ENCODE peak calls at places on chromosome X, in four cellular contexts. U is activated T-cell treated with anti-CD3 and anti-CD28 coated beads, Interleukin-2, amount 50 U/mL, for 4 hours; I is iris pigment epithelial cell; L is activated CD8-positive, alpha-beta memory T cell treated with anti-CD3 and anti-CD28 coated beads for 24 hours. T is an unnamed sample.

GRCh38 chrX:2691543-2692220 is 587 bp downstream of the CD99 start:
- DNase-seq in I (peak), U (no peak), L (no peak), T (peak)

GRCh38 chrX:17769701-17770269 is 32.5 kb downstream of the SCML1 start:
- DNase-seq in I (no peak), U (no peak), L (no peak), T (peak)

GRCh38 chrX:39854772-39855747 is 242.7 kb downstream of the BCOR start:
- DNase-seq in L (peak), U (peak), I (no peak), T (peak)

GRCh38 chrX:1392376-1393130 is 640 bp upstream of the SLC25A6 start:
- DNase-seq in L (no peak), U (no peak), I (peak), T (no peak)

GRCh38 chrX:129737921-129738320 is 858 bp upstream of the XPNPEP2 start:
- DNase-seq in U (no peak), I (peak), L (no peak), T (no peak)

GRCh38 chrX:29044802-29045201 is 457.6 kb downstream of the IL1RAPL1 start:
- DNase-seq in L (no peak), I (peak), U (no peak), T (no peak)

GRCh38 chrX:38803609-38804480 is 2.6 kb downstream of the MID1IP1 start:
- DNase-seq in I (peak), U (peak), L (peak), T (peak)

GRCh38 chrX:9677098-9677739 is 88.4 kb downstream of the GPR143 start:
- DNase-seq in L (peak), I (peak), U (no peak), T (no peak)

GRCh38 chrX:6777211-6778002 is 242.5 kb upstream of the VCX3A start:
- DNase-seq in L (no peak), U (no peak), I (no peak), T (no peak)

GRCh38 chrX:100381613-100382012 is 28.5 kb downstream of the PCDH19 start:
- DNase-seq in L (no peak), U (no peak), I (peak), T (no peak)

GRCh38 chrX:113260474-113260873 is 419.8 kb upstream of the AMOT start:
- DNase-seq in U (no peak), I (peak), L (no peak), T (no peak)

GRCh38 chrX:22202251-22202650 is 70.5 kb upstream of the CBLL2 start:
- DNase-seq in U (no peak), L (no peak), I (no peak), T (no peak)

GRCh38 chrX:145751943-145752342 is 65.7 kb upstream of the SLITRK2 start:
- DNase-seq in L (no peak), I (peak), U (no peak), T (no peak)

GRCh38 chrX:48466696-48467095 is 3.4 kb downstream of the SLC38A5 start:
- DNase-seq in L (peak), I (no peak), U (no peak), T (no peak)

GRCh38 chrX:57453901-57454300 is 137.9 kb upstream of the ZXDB start:
- DNase-seq in L (peak), U (no peak), I (peak), T (peak)

GRCh38 chrX:2967998-2968909 is 38.1 kb upstream of the ARSH start:
- DNase-seq in U (no peak), L (no peak), I (peak), T (no peak)

GRCh38 chrX:132443736-132444135 is 45.1 kb downstream of the MBNL3 start:
- DNase-seq in L (no peak), U (no peak), I (peak), T (no peak)

GRCh38 chrX:132071260-132071659 is 48.2 kb downstream of the STK26 start:
- DNase-seq in L (no peak), U (no peak), I (peak), T (no peak)

GRCh38 chrX:16119353-16120220 is 3.8 kb upstream of the GRPR start:
- DNase-seq in I (no peak), L (no peak), U (no peak), T (no peak)

GRCh38 chrX:109384569-109385174 is 97.2 kb downstream of the GUCY2F start:
- DNase-seq in U (no peak), I (peak), L (no peak), T (no peak)

GRCh38 chrX:17413228-17413627 is 38.2 kb downstream of the NHS start:
- DNase-seq in I (peak), U (no peak), L (no peak), T (no peak)

GRCh38 chrX:581717-582116 is 48.9 kb upstream of the SHOX start:
- DNase-seq in L (no peak), U (no peak), I (peak), T (no peak)

GRCh38 chrX:70479970-70480659 is 35.5 kb downstream of the DLG3 start:
- DNase-seq in I (peak), L (no peak), U (no peak), T (no peak)

GRCh38 chrX:48893556-48894348 is 3.8 kb downstream of the TIMM17B start:
- DNase-seq in I (no peak), U (no peak), L (no peak), T (no peak)

GRCh38 chrX:16892504-16893362 is 22.6 kb upstream of the RBBP7 start:
- DNase-seq in I (peak), L (peak), U (peak), T (peak)

GRCh38 chrX:387729-388128 is 1.0 kb upstream of the PPP2R3B start:
- DNase-seq in L (no peak), U (no peak), I (no peak), T (no peak)